ENCODE peak calls at places on chromosomes 4 and X, in four cellular contexts. One of them, this sample, is unnamed.
A peak's percentile ranks its signal among the peaks of the same experiment; 100 is the strongest.

GRCh38 chr4:102546635-102547034 is 45.5 kb downstream of the NFKB1 start:
- DNase-seq in heart right ventricle: no peak
- DNase-seq in H9: no peak
- DNase-seq in cardiac fibroblast: no peak
- DNase-seq in this sample: no peak

GRCh38 chrX:17007134-17007768 is 60.8 kb downstream of the REPS2 start:
- DNase-seq in heart right ventricle: no peak
- DNase-seq in H9: peak; percentile 42
- DNase-seq in cardiac fibroblast: peak; percentile 25
- DNase-seq in this sample: peak; percentile 18

GRCh38 chrX:153649915-153650782 is 3.1 kb downstream of the DUSP9 start:
- DNase-seq in heart right ventricle: no peak
- DNase-seq in H9: peak; percentile 19
- DNase-seq in cardiac fibroblast: no peak
- DNase-seq in this sample: no peak

GRCh38 chr4:140901736-140902336 is 145.7 kb upstream of the TBC1D9 start:
- DNase-seq in heart right ventricle: no peak
- DNase-seq in H9: no peak
- DNase-seq in cardiac fibroblast: no peak
- DNase-seq in this sample: no peak

GRCh38 chr4:46550471-46550870 is 160.5 kb upstream of the GABRA2 start:
- DNase-seq in heart right ventricle: no peak
- DNase-seq in H9: no peak
- DNase-seq in cardiac fibroblast: no peak
- DNase-seq in this sample: no peak

GRCh38 chr4:20305976-20306375 is 54.3 kb downstream of the SLIT2 start:
- DNase-seq in heart right ventricle: no peak
- DNase-seq in H9: no peak
- DNase-seq in cardiac fibroblast: peak; percentile 64
- DNase-seq in this sample: peak; percentile 32

GRCh38 chr4:154643493-154643892 is 31.0 kb upstream of the FGG start:
- DNase-seq in heart right ventricle: no peak
- DNase-seq in H9: no peak
- DNase-seq in cardiac fibroblast: no peak
- DNase-seq in this sample: no peak

GRCh38 chrX:111823068-111823467 is 52.9 kb upstream of the TRPC5OS start:
- DNase-seq in heart right ventricle: no peak
- DNase-seq in H9: peak; percentile 81
- DNase-seq in cardiac fibroblast: no peak
- DNase-seq in this sample: no peak

GRCh38 chr4:16627999-16628398 is 270.4 kb downstream of the LDB2 start:
- DNase-seq in heart right ventricle: no peak
- DNase-seq in H9: no peak
- DNase-seq in cardiac fibroblast: peak; percentile 94
- DNase-seq in this sample: peak; percentile 86

GRCh38 chrX:39613997-39614679 is 483.6 kb downstream of the BCOR start:
- DNase-seq in heart right ventricle: no peak
- DNase-seq in H9: peak; percentile 72
- DNase-seq in cardiac fibroblast: no peak
- DNase-seq in this sample: no peak

GRCh38 chr4:165199286-165199685 is 8.1 kb upstream of the KLHL2 start:
- DNase-seq in heart right ventricle: no peak
- DNase-seq in H9: no peak
- DNase-seq in cardiac fibroblast: no peak
- DNase-seq in this sample: peak; percentile 53

GRCh38 chrX:115584715-115585114 is 23.7 kb downstream of the PLS3 start:
- DNase-seq in heart right ventricle: no peak
- DNase-seq in H9: no peak
- DNase-seq in cardiac fibroblast: no peak
- DNase-seq in this sample: peak; percentile 61

GRCh38 chrX:103063918-103064434 is at the start of gene BEX1:
- DNase-seq in heart right ventricle: peak; percentile 13
- DNase-seq in H9: peak; percentile 83
- DNase-seq in cardiac fibroblast: peak; percentile 52
- DNase-seq in this sample: peak; percentile 3

GRCh38 chrX:42531431-42531830 is 246.5 kb downstream of the PPP1R2C start:
- DNase-seq in heart right ventricle: no peak
- DNase-seq in H9: no peak
- DNase-seq in cardiac fibroblast: no peak
- DNase-seq in this sample: no peak

GRCh38 chrX:9141496-9141895 is 107.6 kb upstream of the FAM9B start:
- DNase-seq in heart right ventricle: no peak
- DNase-seq in H9: no peak
- DNase-seq in cardiac fibroblast: peak; percentile 14
- DNase-seq in this sample: peak; percentile 86

GRCh38 chr4:53322696-53323095 is 43.2 kb downstream of the SCFD2 start:
- DNase-seq in heart right ventricle: no peak
- DNase-seq in H9: no peak
- DNase-seq in cardiac fibroblast: no peak
- DNase-seq in this sample: no peak

GRCh38 chr4:71713611-71714203 is 70.2 kb downstream of the GC start:
- DNase-seq in heart right ventricle: peak; percentile 5
- DNase-seq in H9: no peak
- DNase-seq in cardiac fibroblast: peak; percentile 84
- DNase-seq in this sample: peak; percentile 68

GRCh38 chrX:119062750-119063374 is 9.9 kb upstream of the CT47C1 start:
- DNase-seq in heart right ventricle: no peak
- DNase-seq in H9: no peak
- DNase-seq in cardiac fibroblast: peak; percentile 28
- DNase-seq in this sample: peak; percentile 36

GRCh38 chrX:30657542-30658238 is 4.5 kb downstream of the GK start:
- DNase-seq in heart right ventricle: no peak
- DNase-seq in H9: no peak
- DNase-seq in cardiac fibroblast: peak; percentile 26
- DNase-seq in this sample: peak; percentile 14

GRCh38 chr4:151025759-151026158 is 10.7 kb upstream of the LRBA start:
- DNase-seq in heart right ventricle: no peak
- DNase-seq in H9: no peak
- DNase-seq in cardiac fibroblast: no peak
- DNase-seq in this sample: no peak

GRCh38 chr4:18388029-18388428 is 366.5 kb upstream of the LCORL start:
- DNase-seq in heart right ventricle: no peak
- DNase-seq in H9: no peak
- DNase-seq in cardiac fibroblast: no peak
- DNase-seq in this sample: no peak

GRCh38 chrX:31165241-31166035 is 93.6 kb upstream of the FTHL17 start:
- DNase-seq in heart right ventricle: no peak
- DNase-seq in H9: no peak
- DNase-seq in cardiac fibroblast: peak; percentile 72
- DNase-seq in this sample: no peak

GRCh38 chr4:8275511-8275910 is 6.0 kb downstream of the HTRA3 start:
- DNase-seq in heart right ventricle: no peak
- DNase-seq in H9: no peak
- DNase-seq in cardiac fibroblast: no peak
- DNase-seq in this sample: no peak

GRCh38 chr4:123398151-123398802 is 1.7 kb downstream of the SPRY1 start:
- DNase-seq in heart right ventricle: peak; percentile 51
- DNase-seq in H9: peak; percentile 65
- DNase-seq in cardiac fibroblast: no peak
- DNase-seq in this sample: peak; percentile 64

GRCh38 chrX:16594490-16594889 is 55.5 kb upstream of the S100G start:
- DNase-seq in heart right ventricle: no peak
- DNase-seq in H9: no peak
- DNase-seq in cardiac fibroblast: no peak
- DNase-seq in this sample: no peak

GRCh38 chrX:114051667-114052315 is 532.1 kb upstream of the HTR2C start:
- DNase-seq in heart right ventricle: no peak
- DNase-seq in H9: no peak
- DNase-seq in cardiac fibroblast: no peak
- DNase-seq in this sample: no peak

GRCh38 chrX:19864736-19865135 is 22.7 kb downstream of the SH3KBP1 start:
- DNase-seq in heart right ventricle: no peak
- DNase-seq in H9: no peak
- DNase-seq in cardiac fibroblast: no peak
- DNase-seq in this sample: no peak

GRCh38 chr4:81757706-81758105 is 286.0 kb upstream of the RASGEF1B start:
- DNase-seq in heart right ventricle: no peak
- DNase-seq in H9: no peak
- DNase-seq in cardiac fibroblast: peak; percentile 23
- DNase-seq in this sample: no peak

GRCh38 chrX:102498732-102499131 is 17.8 kb downstream of the TMSB15A start:
- DNase-seq in heart right ventricle: no peak
- DNase-seq in H9: no peak
- DNase-seq in cardiac fibroblast: no peak
- DNase-seq in this sample: no peak

GRCh38 chrX:141701081-141701480 is 2.5 kb upstream of the SPANXD start:
- DNase-seq in heart right ventricle: no peak
- DNase-seq in H9: no peak
- DNase-seq in cardiac fibroblast: peak; percentile 2
- DNase-seq in this sample: peak; percentile 6

GRCh38 chrX:107675823-107676555 is 47.7 kb downstream of the PRPS1 start:
- DNase-seq in heart right ventricle: no peak
- DNase-seq in H9: no peak
- DNase-seq in cardiac fibroblast: peak; percentile 75
- DNase-seq in this sample: peak; percentile 62

GRCh38 chr4:2295535-2296442 is 33.9 kb upstream of the MXD4 start:
- DNase-seq in heart right ventricle: no peak
- DNase-seq in H9: peak; percentile 35
- DNase-seq in cardiac fibroblast: no peak
- DNase-seq in this sample: no peak

GRCh38 chrX:48914593-48915493 is 3.4 kb upstream of the SLC35A2 start:
- DNase-seq in heart right ventricle: no peak
- DNase-seq in H9: no peak
- DNase-seq in cardiac fibroblast: no peak
- DNase-seq in this sample: no peak

GRCh38 chrX:64206556-64207162 is 1.2 kb upstream of the AMER1 start:
- DNase-seq in heart right ventricle: peak; percentile 24
- DNase-seq in H9: no peak
- DNase-seq in cardiac fibroblast: peak; percentile 75
- DNase-seq in this sample: no peak

GRCh38 chrX:144637731-144638130 is 609.6 kb upstream of the SPANXN1 start:
- DNase-seq in heart right ventricle: no peak
- DNase-seq in H9: no peak
- DNase-seq in cardiac fibroblast: no peak
- DNase-seq in this sample: peak; percentile 72

GRCh38 chr4:21517460-21517859 is 431.1 kb downstream of the KCNIP4 start:
- DNase-seq in heart right ventricle: no peak
- DNase-seq in H9: no peak
- DNase-seq in cardiac fibroblast: no peak
- DNase-seq in this sample: no peak

GRCh38 chr4:54006755-54007154 is 57.6 kb downstream of the CHIC2 start:
- DNase-seq in heart right ventricle: no peak
- DNase-seq in H9: no peak
- DNase-seq in cardiac fibroblast: no peak
- DNase-seq in this sample: no peak

GRCh38 chr4:186700746-186701145 is 22.9 kb downstream of the FAT1 start:
- DNase-seq in heart right ventricle: peak; percentile 67
- DNase-seq in H9: no peak
- DNase-seq in cardiac fibroblast: peak; percentile 86
- DNase-seq in this sample: peak; percentile 86

GRCh38 chr4:7160951-7161440 is 31.3 kb upstream of the SORCS2 start:
- DNase-seq in heart right ventricle: no peak
- DNase-seq in H9: peak; percentile 15
- DNase-seq in cardiac fibroblast: no peak
- DNase-seq in this sample: no peak

GRCh38 chr4:37682701-37683401 is 3.3 kb downstream of the RELL1 start:
- DNase-seq in heart right ventricle: no peak
- DNase-seq in H9: no peak
- DNase-seq in cardiac fibroblast: no peak
- DNase-seq in this sample: no peak
- TF ChIP-seq CTCF in heart right ventricle: no peak
- TF ChIP-seq CTCF in H9: no peak
- TF ChIP-seq CTCF in cardiac fibroblast: no peak
- TF ChIP-seq CTCF in this sample: no peak

DNA sequence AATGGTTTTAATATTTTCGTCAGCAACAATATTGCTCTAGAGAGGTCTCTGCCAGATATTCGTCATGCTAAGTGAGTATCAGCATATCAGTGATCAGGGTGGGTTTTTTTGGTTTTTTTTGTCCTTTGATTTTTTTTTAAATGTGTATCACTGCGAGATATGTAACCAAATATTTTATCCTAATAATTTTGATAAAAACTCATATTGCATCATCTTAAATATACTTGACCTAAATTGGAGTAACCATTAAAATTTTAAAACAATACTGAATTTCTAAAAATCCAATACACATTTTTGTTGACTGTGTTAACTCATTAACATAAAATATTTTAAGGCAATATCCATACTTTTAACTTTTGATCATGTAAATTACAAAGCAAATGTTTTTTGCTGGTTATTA is 498.5 kb downstream of the GALNTL6 start:
- DNase-seq in heart right ventricle: no peak
- DNase-seq in H9: no peak
- DNase-seq in cardiac fibroblast: no peak
- DNase-seq in this sample: no peak
- TF ChIP-seq CTCF in heart right ventricle: no peak
- TF ChIP-seq CTCF in H9: no peak
- TF ChIP-seq CTCF in cardiac fibroblast: no peak
- TF ChIP-seq CTCF in this sample: no peak

DNA sequence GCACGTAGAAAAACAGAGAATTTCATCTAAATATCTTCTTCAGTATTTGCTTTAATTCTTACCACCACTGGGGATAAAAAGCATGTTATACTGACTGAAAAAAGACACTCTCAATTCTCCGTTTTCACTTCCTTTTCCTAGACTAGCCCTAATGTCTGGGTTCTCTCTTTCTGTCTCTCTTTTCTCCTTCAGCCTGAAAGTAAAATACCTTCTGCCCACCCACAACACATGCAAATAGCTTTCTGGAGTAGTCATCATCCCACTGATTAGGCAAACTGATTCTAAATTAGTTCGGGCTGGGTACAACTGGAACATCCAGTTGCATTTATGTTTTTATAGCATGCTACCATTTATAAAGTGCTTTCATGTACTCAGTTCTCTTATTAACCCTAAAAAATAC is 142.4 kb upstream of the ANKRD50 start:
- DNase-seq in heart right ventricle: no peak
- DNase-seq in H9: no peak
- DNase-seq in cardiac fibroblast: no peak
- DNase-seq in this sample: peak; percentile 48
- TF ChIP-seq CTCF in heart right ventricle: no peak
- TF ChIP-seq CTCF in H9: no peak
- TF ChIP-seq CTCF in cardiac fibroblast: no peak
- TF ChIP-seq CTCF in this sample: no peak

GRCh38 chrX:74461384-74461783 is 40.1 kb downstream of the SLC16A2 start:
- DNase-seq in heart right ventricle: no peak
- DNase-seq in H9: no peak
- DNase-seq in cardiac fibroblast: no peak
- DNase-seq in this sample: no peak

GRCh38 chrX:74464722-74465121 is 43.4 kb downstream of the SLC16A2 start:
- DNase-seq in heart right ventricle: no peak
- DNase-seq in H9: no peak
- DNase-seq in cardiac fibroblast: no peak
- DNase-seq in this sample: no peak

GRCh38 chrX:74467656-74468055 is 46.4 kb downstream of the SLC16A2 start:
- DNase-seq in heart right ventricle: no peak
- DNase-seq in H9: no peak
- DNase-seq in cardiac fibroblast: no peak
- DNase-seq in this sample: no peak

GRCh38 chrX:74465424-74465823 is 44.1 kb downstream of the SLC16A2 start:
- DNase-seq in heart right ventricle: no peak
- DNase-seq in H9: no peak
- DNase-seq in cardiac fibroblast: peak; percentile 49
- DNase-seq in this sample: no peak
- TF ChIP-seq CTCF in heart right ventricle: no peak
- TF ChIP-seq CTCF in H9: no peak
- TF ChIP-seq CTCF in cardiac fibroblast: peak; percentile 13
- TF ChIP-seq CTCF in this sample: no peak

GRCh38 chr4:121277194-121278105 is 103.4 kb downstream of the QRFPR start:
- DNase-seq in heart right ventricle: no peak
- DNase-seq in H9: peak; percentile 57
- DNase-seq in cardiac fibroblast: no peak
- DNase-seq in this sample: no peak
- TF ChIP-seq CTCF in heart right ventricle: no peak
- TF ChIP-seq CTCF in H9: peak; percentile 65
- TF ChIP-seq CTCF in cardiac fibroblast: peak; percentile 32
- TF ChIP-seq CTCF in this sample: peak; percentile 33

This sample was measured in astrocyte of the spinal cord.